ENCODE peak calls at places on chromosomes 16 and 17, in four cellular contexts. One of them, this sample, is unnamed.

GRCh38 chr16:68760671-68761275 is 23.7 kb downstream of the CDH1 start:
- DNase-seq in lower leg skin: no peak
- DNase-seq in GM12865: peak
- DNase-seq in cardiac fibroblast: peak
- DNase-seq in this sample: peak

GRCh38 chr17:46125831-46126230 is 67.4 kb downstream of the KANSL1 start:
- DNase-seq in cardiac fibroblast: peak
- DNase-seq in lower leg skin: no peak
- DNase-seq in GM12865: no peak
- DNase-seq in this sample: no peak

GRCh38 chr17:35057332-35057915 is 6.1 kb downstream of the RFFL start:
- DNase-seq in GM12865: no peak
- DNase-seq in lower leg skin: no peak
- DNase-seq in cardiac fibroblast: no peak
- DNase-seq in this sample: no peak

GRCh38 chr16:15575293-15576049 is 67.5 kb downstream of the MARF1 start:
- DNase-seq in cardiac fibroblast: no peak
- DNase-seq in lower leg skin: no peak
- DNase-seq in GM12865: no peak
- DNase-seq in this sample: peak

GRCh38 chr17:78532311-78532710 is 44.9 kb downstream of the DNAH17 start:
- DNase-seq in GM12865: no peak
- DNase-seq in cardiac fibroblast: no peak
- DNase-seq in lower leg skin: no peak
- DNase-seq in this sample: no peak

GRCh38 chr17:42291136-42291535 is 2.8 kb downstream of the STAT5A start:
- DNase-seq in lower leg skin: no peak
- DNase-seq in cardiac fibroblast: no peak
- DNase-seq in GM12865: no peak
- DNase-seq in this sample: no peak

GRCh38 chr16:84229421-84229820 is 10.4 kb downstream of the KCNG4 start:
- DNase-seq in GM12865: no peak
- DNase-seq in cardiac fibroblast: no peak
- DNase-seq in lower leg skin: no peak
- DNase-seq in this sample: no peak

GRCh38 chr17:37512442-37513070 is 22.9 kb downstream of the DUSP14 start:
- DNase-seq in cardiac fibroblast: no peak
- DNase-seq in lower leg skin: no peak
- DNase-seq in GM12865: no peak
- DNase-seq in this sample: no peak

GRCh38 chr17:6444573-6445335 is 499 bp downstream of the PIMREG start:
- DNase-seq in cardiac fibroblast: no peak
- DNase-seq in GM12865: no peak
- DNase-seq in lower leg skin: no peak
- DNase-seq in this sample: no peak

GRCh38 chr17:37813753-37814152 is 68.9 kb upstream of the HNF1B start:
- DNase-seq in GM12865: no peak
- DNase-seq in cardiac fibroblast: peak
- DNase-seq in lower leg skin: no peak
- DNase-seq in this sample: peak

GRCh38 chr16:74726736-74727135 is 26.1 kb upstream of the MLKL start:
- DNase-seq in GM12865: peak
- DNase-seq in lower leg skin: no peak
- DNase-seq in cardiac fibroblast: peak
- DNase-seq in this sample: peak

GRCh38 chr16:22031483-22032083 is 23.7 kb downstream of the MOSMO start:
- DNase-seq in cardiac fibroblast: no peak
- DNase-seq in GM12865: no peak
- DNase-seq in lower leg skin: no peak
- DNase-seq in this sample: no peak

DNA sequence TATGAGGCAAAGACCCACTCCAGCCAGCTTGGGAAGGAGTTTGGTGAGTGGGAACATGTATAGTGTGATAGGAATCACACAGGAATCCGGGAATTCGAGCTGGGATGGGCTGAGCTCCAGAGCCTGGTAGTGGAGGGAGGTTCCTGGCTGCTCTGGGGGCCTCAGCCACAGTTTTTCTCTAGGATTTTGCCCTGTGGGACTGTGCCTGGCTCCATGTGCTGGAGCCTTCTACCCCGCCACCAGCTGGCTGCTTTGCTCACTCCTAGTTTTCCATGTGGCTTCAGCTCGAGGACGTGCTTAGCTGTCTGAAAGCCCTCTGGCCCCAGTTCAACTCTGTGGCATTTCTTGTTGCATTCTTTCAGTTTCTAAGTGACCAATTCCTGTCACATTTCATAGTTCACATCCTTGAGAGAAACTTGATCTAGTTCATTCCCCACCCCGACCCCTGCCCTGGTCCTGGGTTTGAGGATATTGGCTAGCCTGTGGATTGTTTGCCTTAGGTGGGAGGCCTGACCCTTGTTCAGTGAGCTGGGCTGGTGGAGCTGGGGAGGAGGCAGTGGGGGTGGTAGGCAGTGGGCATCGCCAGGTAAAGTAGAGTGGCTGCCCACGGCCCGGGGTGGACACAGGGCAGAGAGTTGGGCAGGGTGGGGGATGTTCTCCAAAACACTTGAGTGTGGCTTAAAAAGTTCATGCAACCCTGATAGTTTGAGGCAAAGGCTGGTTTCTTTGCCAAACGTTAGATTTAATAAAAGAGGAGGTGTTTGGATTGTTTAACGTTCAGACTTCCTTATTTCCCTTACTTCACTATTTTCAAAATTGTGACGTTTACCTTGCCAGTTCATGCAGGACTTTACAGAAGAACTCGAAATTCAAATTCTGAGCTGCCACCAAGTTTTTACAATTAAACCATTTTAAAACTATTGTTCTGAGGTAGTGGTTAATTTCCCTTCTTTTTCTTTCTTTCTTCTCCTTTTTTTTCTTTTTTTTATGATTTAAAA is 5.2 kb downstream of the SEC14L1 start:
- DNase-seq in cardiac fibroblast: peak
- DNase-seq in GM12865: peak
- DNase-seq in lower leg skin: peak
- DNase-seq in this sample: no peak
- TF ChIP-seq CTCF in cardiac fibroblast: peak
- TF ChIP-seq CTCF in GM12865: no peak
- TF ChIP-seq CTCF in lower leg skin: no peak
- TF ChIP-seq CTCF in this sample: no peak

GRCh38 chr17:50135316-50136095 is 5.5 kb upstream of the SAMD14 start:
- DNase-seq in GM12865: no peak
- DNase-seq in cardiac fibroblast: no peak
- DNase-seq in lower leg skin: no peak
- DNase-seq in this sample: no peak
- TF ChIP-seq CTCF in GM12865: no peak
- TF ChIP-seq CTCF in cardiac fibroblast: no peak
- TF ChIP-seq CTCF in lower leg skin: no peak
- TF ChIP-seq CTCF in this sample: no peak

GRCh38 chr16:2194852-2195315 is 1.5 kb downstream of the CASKIN1 start:
- DNase-seq in lower leg skin: no peak
- DNase-seq in GM12865: peak
- DNase-seq in cardiac fibroblast: peak
- DNase-seq in this sample: peak
- TF ChIP-seq CTCF in lower leg skin: no peak
- TF ChIP-seq CTCF in GM12865: peak
- TF ChIP-seq CTCF in cardiac fibroblast: peak
- TF ChIP-seq CTCF in this sample: peak

DNA sequence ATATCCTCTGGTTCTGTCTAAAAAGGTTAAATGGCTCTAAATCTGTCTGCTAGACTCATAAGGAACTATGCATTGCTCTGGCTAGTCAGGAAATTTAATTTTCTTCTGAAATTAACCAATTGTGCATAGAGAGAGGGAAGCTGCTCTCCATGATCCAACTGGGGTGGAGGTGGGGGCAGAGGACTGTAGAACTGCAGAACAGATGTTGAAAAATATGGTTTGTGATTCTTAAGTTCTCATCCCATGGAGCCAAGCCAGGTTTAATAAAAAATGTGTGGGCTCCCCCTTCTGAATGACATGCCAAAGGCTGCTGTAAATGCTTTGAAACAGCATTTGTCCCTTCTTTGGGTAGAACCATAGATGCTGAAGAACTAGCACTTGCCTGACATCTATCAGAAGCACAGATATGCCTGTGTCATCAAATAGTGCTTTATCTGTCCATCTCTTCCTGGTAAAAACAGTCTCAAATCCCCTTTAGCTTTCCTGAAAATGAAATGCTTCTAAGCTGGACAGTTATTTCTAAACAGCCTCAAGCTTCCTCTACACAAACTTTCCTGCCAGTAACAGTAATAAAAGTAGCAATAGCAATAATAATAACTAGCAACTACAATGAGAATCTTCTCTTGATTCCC is 221.4 kb downstream of the CDH8 start:
- DNase-seq in lower leg skin: no peak
- DNase-seq in cardiac fibroblast: no peak
- DNase-seq in GM12865: no peak
- DNase-seq in this sample: no peak
- TF ChIP-seq CTCF in lower leg skin: no peak
- TF ChIP-seq CTCF in cardiac fibroblast: no peak
- TF ChIP-seq CTCF in GM12865: no peak
- TF ChIP-seq CTCF in this sample: no peak

DNA sequence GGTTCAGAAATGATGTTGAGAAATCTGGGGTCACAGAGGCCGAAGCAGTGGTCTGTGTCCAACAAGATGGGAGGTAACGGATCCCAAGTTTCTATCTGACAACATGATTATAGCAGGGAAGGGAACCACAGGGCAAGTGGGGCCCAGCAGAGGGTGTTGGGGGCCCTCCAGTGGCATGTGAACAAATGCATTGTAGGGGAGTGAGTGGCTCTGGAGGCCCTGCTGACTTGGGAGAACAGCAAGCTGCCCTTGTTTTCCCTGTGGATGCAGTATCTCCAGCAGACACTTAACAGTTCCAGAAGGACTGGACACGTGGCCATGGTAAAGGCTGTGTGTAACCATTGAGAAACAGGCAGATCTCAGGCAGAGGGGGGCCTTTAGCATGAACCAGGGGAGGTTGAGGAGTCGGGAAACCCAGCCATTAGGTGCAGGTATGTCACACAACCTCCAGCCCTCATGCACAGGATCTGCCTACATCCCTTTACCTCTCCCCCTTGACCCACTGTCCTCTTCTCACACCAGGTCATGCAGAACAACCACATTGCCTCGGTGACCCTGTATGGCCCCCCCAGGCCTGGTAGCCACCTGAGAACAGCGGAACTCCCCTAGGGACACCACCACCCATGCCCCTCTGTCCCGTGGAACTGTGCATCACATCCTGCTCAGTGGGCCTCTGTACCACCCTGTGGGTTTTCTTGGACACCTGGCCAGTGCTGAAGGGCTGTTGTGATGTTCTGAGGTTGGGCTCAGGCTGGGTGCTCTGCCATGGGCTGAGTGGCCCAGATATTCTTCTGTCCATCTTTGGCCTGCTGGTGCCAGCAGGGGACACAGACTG is 4.1 kb downstream of the B3GNT9 start:
- DNase-seq in GM12865: no peak
- DNase-seq in lower leg skin: no peak
- DNase-seq in cardiac fibroblast: no peak
- DNase-seq in this sample: no peak
- TF ChIP-seq CTCF in GM12865: no peak
- TF ChIP-seq CTCF in lower leg skin: no peak
- TF ChIP-seq CTCF in cardiac fibroblast: no peak
- TF ChIP-seq CTCF in this sample: no peak

GRCh38 chr17:74986206-74986576 is 1.2 kb upstream of the CDR2L start:
- DNase-seq in lower leg skin: no peak
- DNase-seq in GM12865: no peak
- DNase-seq in cardiac fibroblast: no peak
- DNase-seq in this sample: no peak

GRCh38 chr17:74978240-74978639 is 5.7 kb upstream of the HID1 start:
- DNase-seq in lower leg skin: no peak
- DNase-seq in GM12865: no peak
- DNase-seq in cardiac fibroblast: no peak
- DNase-seq in this sample: no peak

GRCh38 chr17:74981318-74981978 is 6.0 kb upstream of the CDR2L start:
- DNase-seq in GM12865: no peak
- DNase-seq in cardiac fibroblast: no peak
- DNase-seq in lower leg skin: no peak
- DNase-seq in this sample: no peak

GRCh38 chr17:74979408-74980146 is 7.0 kb upstream of the HID1 start:
- DNase-seq in lower leg skin: no peak
- DNase-seq in GM12865: no peak
- DNase-seq in cardiac fibroblast: no peak
- DNase-seq in this sample: no peak

DNA sequence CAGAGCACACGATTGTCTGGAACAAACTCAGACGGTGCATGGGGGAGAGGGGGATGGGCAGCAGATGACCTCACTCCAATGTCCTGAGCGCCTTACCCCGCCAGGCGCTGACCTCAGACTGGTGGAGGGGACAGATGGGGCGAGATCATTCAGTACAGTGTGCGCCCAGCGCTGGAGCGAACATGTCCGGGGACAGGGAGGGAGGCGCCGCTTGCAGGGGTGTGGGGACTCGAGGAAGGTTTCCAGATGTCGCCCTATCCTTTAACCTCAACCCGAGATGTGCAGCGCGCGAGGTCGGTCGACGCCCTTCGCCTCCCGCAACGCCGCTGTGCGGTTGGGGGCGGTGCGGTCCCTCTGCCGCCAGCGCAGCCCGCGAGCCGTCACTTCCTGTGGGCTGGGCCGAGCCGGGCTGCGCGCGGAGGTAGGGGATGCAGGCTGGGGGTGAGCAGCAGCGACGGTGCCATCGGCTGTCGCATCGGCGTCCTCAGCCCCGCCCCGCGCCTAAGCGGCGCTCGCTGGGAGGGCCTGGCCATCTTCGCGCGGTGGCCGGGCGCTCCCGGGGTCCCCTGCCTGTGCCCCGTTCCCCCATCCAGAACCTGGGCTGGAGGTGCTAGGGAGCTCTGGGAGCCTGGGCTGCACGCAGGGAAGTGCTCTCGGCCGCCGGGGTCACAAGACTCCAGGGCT is 5.3 kb upstream of the CDR2L start:
- DNase-seq in lower leg skin: no peak
- DNase-seq in cardiac fibroblast: peak
- DNase-seq in GM12865: peak
- DNase-seq in this sample: peak
- TF ChIP-seq CTCF in lower leg skin: peak
- TF ChIP-seq CTCF in cardiac fibroblast: no peak
- TF ChIP-seq CTCF in GM12865: no peak
- TF ChIP-seq CTCF in this sample: no peak